ENCODE peak calls at places on chromosome 20, in six cellular contexts. M is Right ventricle myocardium inferior; R is cardiac fibroblast; C is stimulated activated effector memory CD8-positive, alpha-beta T cell treated with anti-CD3 and anti-CD28 coated beads, Interleukin-12 subunit alpha, Interleukin-12 subunit beta, amount 100 ng/mL, for 72 hours; A is GM03348; O is H7. N is an unnamed sample.

GRCh38 chr20:13436530-13436929 is 202.2 kb downstream of the TASP1 start:
- DNase-seq in M (no peak), R (no peak), C (no peak), A (no peak), O (no peak), N (no peak)

GRCh38 chr20:21156266-21156665 is 30.4 kb downstream of the KIZ start:
- DNase-seq in M (no peak), R (peak), C (no peak), A (peak), O (no peak), N (no peak)

GRCh38 chr20:43961541-43962471 is 47.2 kb downstream of the TOX2 start:
- DNase-seq in M (no peak), R (no peak), C (no peak), A (no peak), O (peak), N (no peak)

GRCh38 chr20:59013959-59014608 is 5.1 kb upstream of the TUBB1 start:
- DNase-seq in M (no peak), R (peak), C (no peak), A (peak), O (no peak), N (no peak)

GRCh38 chr20:6679086-6679485 is 88.4 kb upstream of the BMP2 start:
- DNase-seq in M (no peak), R (no peak), C (no peak), A (no peak), O (no peak), N (no peak)

GRCh38 chr20:3924304-3925112 is 35.3 kb downstream of the PANK2 start:
- DNase-seq in M (peak), R (no peak), C (no peak), A (no peak), O (no peak), N (no peak)

GRCh38 chr20:38680492-38681118 is 43.7 kb upstream of the SLC32A1 start:
- DNase-seq in M (no peak), R (peak), C (no peak), A (peak), O (peak), N (no peak)

GRCh38 chr20:12047838-12048432 is 130.2 kb downstream of the BTBD3 start:
- DNase-seq in M (no peak), R (peak), C (no peak), A (peak), O (no peak), N (no peak)

GRCh38 chr20:1300083-1300840 is 28.7 kb downstream of the SDCBP2 start:
- DNase-seq in M (no peak), R (no peak), C (no peak), A (no peak), O (peak), N (no peak)

GRCh38 chr20:1278993-1279392 is 12.9 kb downstream of the SNPH start:
- DNase-seq in M (no peak), R (no peak), C (no peak), A (no peak), O (no peak), N (no peak)

GRCh38 chr20:57361517-57361916 is 10.5 kb downstream of the RAE1 start:
- DNase-seq in M (no peak), R (peak), C (no peak), A (peak), O (no peak), N (no peak)

GRCh38 chr20:48107560-48107959 is 322.3 kb upstream of the SULF2 start:
- DNase-seq in M (no peak), R (peak), C (no peak), A (no peak), O (no peak), N (no peak)

GRCh38 chr20:33999025-33999629 is 5.4 kb downstream of the RALY start:
- DNase-seq in M (no peak), R (peak), C (no peak), A (no peak), O (no peak), N (no peak)

GRCh38 chr20:38460040-38460623 is 12.5 kb upstream of the RALGAPB start:
- DNase-seq in M (no peak), R (peak), C (no peak), A (no peak), O (no peak), N (no peak)

GRCh38 chr20:45293041-45294002 is 13.3 kb upstream of the RBPJL start:
- DNase-seq in M (peak), R (peak), C (peak), A (peak), O (peak), N (peak)

GRCh38 chr20:326645-327031 is 1.3 kb downstream of the SOX12 start:
- DNase-seq in M (peak), R (peak), C (peak), A (peak), O (no peak), N (peak)

GRCh38 chr20:49712918-49713778 is 530 bp downstream of the B4GALT5 start:
- DNase-seq in M (no peak), R (peak), C (no peak), A (peak), O (peak), N (no peak)

GRCh38 chr20:25050501-25051350 is 7.2 kb downstream of the ACSS1 start:
- DNase-seq in M (no peak), R (no peak), C (no peak), A (no peak), O (no peak), N (peak)

N was measured in activated B cell treated with CpG ODN at 0.5 μM for 24 hours.